ENCODE peak calls at places on chromosomes 4 and X, in four cellular contexts. M, J, O and T are unnamed samples.

GRCh38 chrX:106300239-106300638 is 132.1 kb downstream of the PWWP3B start:
- DNase-seq in M (no peak), O (no peak), J (no peak), T (no peak)

GRCh38 chr4:8315343-8316250 is 46.0 kb downstream of the HTRA3 start:
- DNase-seq in O (no peak), M (peak), J (no peak), T (peak)

GRCh38 chr4:6703786-6704185 is 5.9 kb downstream of the MRFAP1L1 start:
- DNase-seq in M (no peak), O (no peak), J (no peak), T (no peak)

GRCh38 chr4:113707013-113707412 is 54.5 kb downstream of the CAMK2D start:
- DNase-seq in J (no peak), M (no peak), O (no peak), T (no peak)

GRCh38 chr4:118683513-118683912 is 1.7 kb upstream of the METTL14 start:
- DNase-seq in M (no peak), J (no peak), O (no peak), T (no peak)

GRCh38 chr4:127631420-127631819 is 1.3 kb upstream of the INTU start:
- DNase-seq in O (no peak), J (no peak), M (no peak), T (no peak)

GRCh38 chr4:45155081-45155777 is 428.9 kb upstream of the GNPDA2 start:
- DNase-seq in O (no peak), J (no peak), M (no peak), T (no peak)

GRCh38 chrX:123223859-123224258 is 39.8 kb downstream of the GRIA3 start:
- DNase-seq in O (no peak), J (no peak), M (no peak), T (no peak)

GRCh38 chr4:147760176-147760575 is 28.3 kb downstream of the ARHGAP10 start:
- DNase-seq in O (no peak), J (no peak), M (no peak), T (no peak)

GRCh38 chrX:152904151-152905080 is 6.5 kb downstream of the ZNF185 start:
- DNase-seq in O (no peak), J (peak), M (no peak), T (no peak)

GRCh38 chrX:42948723-42949122 is 170.8 kb upstream of the PPP1R2C start:
- DNase-seq in M (no peak), O (no peak), J (no peak), T (no peak)

GRCh38 chr4:113809313-113809712 is 47.8 kb upstream of the CAMK2D start:
- DNase-seq in J (no peak), M (peak), O (no peak), T (no peak)

GRCh38 chr4:96652158-96652557 is 812.3 kb downstream of the PDHA2 start:
- DNase-seq in M (no peak), J (no peak), O (no peak), T (no peak)

GRCh38 chr4:80005863-80006262 is 67.2 kb downstream of the ANTXR2 start:
- DNase-seq in M (no peak), J (no peak), O (no peak), T (no peak)

GRCh38 chrX:136268051-136269048 is 17.1 kb upstream of the MAP7D3 start:
- DNase-seq in O (no peak), M (no peak), J (peak), T (no peak)